ENCODE peak calls at places on chromosomes 3 and 15, in nine cellular contexts. One of them, this sample, is unnamed.

GRCh38 chr3:176219970-176220369 is 977.3 kb downstream of the TBL1XR1 start:
- DNase-seq in activated T-helper 1 cell treated with anti-CD3 and anti-CD28 coated beads, Interleukin-2, amount 50 U/mL, for 16 hours: no peak
- DNase-seq in HS-27A: no peak
- DNase-seq in stimulated activated CD4-positive, alpha-beta T cell treated with anti-CD3 and anti-CD28 coated beads, Interleukin-12 subunit alpha, Interleukin-12 subunit beta, amount 100 ng/mL, for 48 hours: no peak
- DNase-seq in astrocyte of the spinal cord: no peak
- DNase-seq in A549: no peak
- DNase-seq in lung microvascular endothelial cell: no peak
- DNase-seq in HTR-8/SVneo: no peak
- DNase-seq in neural crest cell: no peak
- DNase-seq in this sample: no peak

GRCh38 chr15:63382966-63383710 is 1.5 kb upstream of the CA12 start:
- DNase-seq in activated T-helper 1 cell treated with anti-CD3 and anti-CD28 coated beads, Interleukin-2, amount 50 U/mL, for 16 hours: no peak
- DNase-seq in HS-27A: no peak
- DNase-seq in stimulated activated CD4-positive, alpha-beta T cell treated with anti-CD3 and anti-CD28 coated beads, Interleukin-12 subunit alpha, Interleukin-12 subunit beta, amount 100 ng/mL, for 48 hours: no peak
- DNase-seq in astrocyte of the spinal cord: peak; percentile 45
- DNase-seq in A549: no peak
- DNase-seq in lung microvascular endothelial cell: no peak
- DNase-seq in HTR-8/SVneo: no peak
- DNase-seq in neural crest cell: no peak
- DNase-seq in this sample: no peak

GRCh38 chr3:157807286-157807685 is 298.9 kb downstream of the SHOX2 start:
- DNase-seq in activated T-helper 1 cell treated with anti-CD3 and anti-CD28 coated beads, Interleukin-2, amount 50 U/mL, for 16 hours: no peak
- DNase-seq in HS-27A: no peak
- DNase-seq in stimulated activated CD4-positive, alpha-beta T cell treated with anti-CD3 and anti-CD28 coated beads, Interleukin-12 subunit alpha, Interleukin-12 subunit beta, amount 100 ng/mL, for 48 hours: no peak
- DNase-seq in astrocyte of the spinal cord: no peak
- DNase-seq in A549: no peak
- DNase-seq in lung microvascular endothelial cell: no peak
- DNase-seq in HTR-8/SVneo: no peak
- DNase-seq in neural crest cell: no peak
- DNase-seq in this sample: no peak

GRCh38 chr3:100720423-100720822 is 11.1 kb downstream of the TFG start:
- DNase-seq in activated T-helper 1 cell treated with anti-CD3 and anti-CD28 coated beads, Interleukin-2, amount 50 U/mL, for 16 hours: no peak
- DNase-seq in HS-27A: no peak
- DNase-seq in stimulated activated CD4-positive, alpha-beta T cell treated with anti-CD3 and anti-CD28 coated beads, Interleukin-12 subunit alpha, Interleukin-12 subunit beta, amount 100 ng/mL, for 48 hours: no peak
- DNase-seq in astrocyte of the spinal cord: no peak
- DNase-seq in A549: no peak
- DNase-seq in lung microvascular endothelial cell: no peak
- DNase-seq in HTR-8/SVneo: no peak
- DNase-seq in neural crest cell: no peak
- DNase-seq in this sample: no peak

GRCh38 chr3:59607628-59608027 is 557.8 kb upstream of the CFAP20DC start:
- DNase-seq in activated T-helper 1 cell treated with anti-CD3 and anti-CD28 coated beads, Interleukin-2, amount 50 U/mL, for 16 hours: no peak
- DNase-seq in HS-27A: peak; percentile 3
- DNase-seq in stimulated activated CD4-positive, alpha-beta T cell treated with anti-CD3 and anti-CD28 coated beads, Interleukin-12 subunit alpha, Interleukin-12 subunit beta, amount 100 ng/mL, for 48 hours: no peak
- DNase-seq in astrocyte of the spinal cord: no peak
- DNase-seq in A549: peak; percentile 6
- DNase-seq in lung microvascular endothelial cell: no peak
- DNase-seq in HTR-8/SVneo: no peak
- DNase-seq in neural crest cell: no peak
- DNase-seq in this sample: peak; percentile 34

GRCh38 chr3:73070675-73071575 is 9.5 kb downstream of the EBLN2 start:
- DNase-seq in activated T-helper 1 cell treated with anti-CD3 and anti-CD28 coated beads, Interleukin-2, amount 50 U/mL, for 16 hours: no peak
- DNase-seq in HS-27A: peak; percentile 41
- DNase-seq in stimulated activated CD4-positive, alpha-beta T cell treated with anti-CD3 and anti-CD28 coated beads, Interleukin-12 subunit alpha, Interleukin-12 subunit beta, amount 100 ng/mL, for 48 hours: no peak
- DNase-seq in astrocyte of the spinal cord: peak; percentile 75
- DNase-seq in A549: no peak
- DNase-seq in lung microvascular endothelial cell: no peak
- DNase-seq in HTR-8/SVneo: no peak
- DNase-seq in neural crest cell: no peak
- DNase-seq in this sample: peak; percentile 7

GRCh38 chr3:10017636-10018292 is 8.5 kb upstream of the FANCD2 start:
- DNase-seq in activated T-helper 1 cell treated with anti-CD3 and anti-CD28 coated beads, Interleukin-2, amount 50 U/mL, for 16 hours: no peak
- DNase-seq in HS-27A: no peak
- DNase-seq in stimulated activated CD4-positive, alpha-beta T cell treated with anti-CD3 and anti-CD28 coated beads, Interleukin-12 subunit alpha, Interleukin-12 subunit beta, amount 100 ng/mL, for 48 hours: peak; percentile 74
- DNase-seq in astrocyte of the spinal cord: peak; percentile 66
- DNase-seq in A549: no peak
- DNase-seq in lung microvascular endothelial cell: no peak
- DNase-seq in HTR-8/SVneo: no peak
- DNase-seq in neural crest cell: no peak
- DNase-seq in this sample: no peak

GRCh38 chr15:51672913-51673857 is 8.1 kb upstream of the SCG3 start:
- DNase-seq in activated T-helper 1 cell treated with anti-CD3 and anti-CD28 coated beads, Interleukin-2, amount 50 U/mL, for 16 hours: no peak
- DNase-seq in HS-27A: no peak
- DNase-seq in stimulated activated CD4-positive, alpha-beta T cell treated with anti-CD3 and anti-CD28 coated beads, Interleukin-12 subunit alpha, Interleukin-12 subunit beta, amount 100 ng/mL, for 48 hours: no peak
- DNase-seq in astrocyte of the spinal cord: no peak
- DNase-seq in A549: no peak
- DNase-seq in lung microvascular endothelial cell: no peak
- DNase-seq in HTR-8/SVneo: no peak
- DNase-seq in neural crest cell: no peak
- DNase-seq in this sample: no peak

GRCh38 chr15:101267320-101268104 is 9.8 kb downstream of the SELENOS start:
- DNase-seq in activated T-helper 1 cell treated with anti-CD3 and anti-CD28 coated beads, Interleukin-2, amount 50 U/mL, for 16 hours: no peak
- DNase-seq in HS-27A: no peak
- DNase-seq in stimulated activated CD4-positive, alpha-beta T cell treated with anti-CD3 and anti-CD28 coated beads, Interleukin-12 subunit alpha, Interleukin-12 subunit beta, amount 100 ng/mL, for 48 hours: no peak
- DNase-seq in astrocyte of the spinal cord: peak; percentile 90
- DNase-seq in A549: no peak
- DNase-seq in lung microvascular endothelial cell: no peak
- DNase-seq in HTR-8/SVneo: no peak
- DNase-seq in neural crest cell: no peak
- DNase-seq in this sample: no peak